ENCODE peak calls at places on chromosome 22, in six cellular contexts. I is ovary; G is NCI-H2107; N is tibial nerve; U is CD8-positive, alpha-beta T cell; L is HFF-Myc. F is an unnamed sample.

GRCh38 chr22:17844150-17844549 is 69.9 kb upstream of the BID start:
- DNase-seq in N (no peak), U (no peak), I (no peak), L (no peak), G (no peak), F (no peak)

GRCh38 chr22:50708474-50708873 is 29.5 kb upstream of the ACR start:
- DNase-seq in G (no peak), L (no peak), I (no peak), U (no peak), N (no peak), F (no peak)

GRCh38 chr22:44408227-44409192 is 89.5 kb downstream of the RTL6 start:
- DNase-seq in G (no peak), U (no peak), I (no peak), N (no peak), L (no peak), F (no peak)

GRCh38 chr22:42231929-42232328 is 38.5 kb downstream of the TCF20 start:
- DNase-seq in L (no peak), U (no peak), N (no peak), I (no peak), G (no peak), F (no peak)

GRCh38 chr22:45864959-45865496 is 111.9 kb downstream of the WNT7B start:
- DNase-seq in G (no peak), N (no peak), L (no peak), I (no peak), U (peak; percentile 41), F (no peak)

GRCh38 chr22:24068377-24068680 is 57.2 kb downstream of the CABIN1 start:
- DNase-seq in L (no peak), G (no peak), N (no peak), U (no peak), I (no peak), F (no peak)

GRCh38 chr22:22119003-22119402 is 125.6 kb upstream of the VPREB1 start:
- DNase-seq in I (no peak), N (no peak), U (no peak), L (no peak), G (no peak), F (no peak)

GRCh38 chr22:39859903-39860588 is 33.5 kb downstream of the ENTHD1 start:
- DNase-seq in U (no peak), I (no peak), L (no peak), G (no peak), N (no peak), F (no peak)

GRCh38 chr22:44051961-44052360 is 27.9 kb downstream of the PARVB start:
- DNase-seq in I (no peak), L (no peak), U (no peak), G (no peak), N (no peak), F (no peak)

GRCh38 chr22:33124471-33124870 is 66.3 kb upstream of the SYN3 start:
- DNase-seq in L (no peak), I (no peak), G (no peak), N (no peak), U (no peak), F (no peak)

GRCh38 chr22:49354516-49355205 is 473.0 kb downstream of the BRD1 start:
- DNase-seq in I (no peak), N (no peak), G (no peak), U (no peak), L (no peak), F (no peak)

GRCh38 chr22:40031766-40032470 is 37.2 kb downstream of the FAM83F start:
- DNase-seq in U (no peak), I (no peak), N (no peak), G (no peak), L (no peak), F (no peak)

GRCh38 chr22:30609260-30610185 is 2.5 kb downstream of the TCN2 start:
- DNase-seq in N (peak; percentile 61), L (peak; percentile 77), G (no peak), U (no peak), I (peak; percentile 41), F (peak; percentile 79)

GRCh38 chr22:25495286-25495685 is 69.2 kb upstream of the GRK3 start:
- DNase-seq in N (no peak), U (no peak), L (no peak), I (no peak), G (no peak), F (no peak)

GRCh38 chr22:18978506-18978905 is 42.4 kb upstream of the PRODH start:
- DNase-seq in U (no peak), L (no peak), N (no peak), G (no peak), I (no peak), F (no peak)

GRCh38 chr22:37747090-37747714 is 50.4 kb downstream of the TRIOBP start:
- DNase-seq in N (peak; percentile 50), L (no peak), U (no peak), I (peak; percentile 38), G (no peak), F (peak; percentile 77)

GRCh38 chr22:19448076-19448607 is 631 bp upstream of the C22orf39 start:
- DNase-seq in I (no peak), G (peak; percentile 27), L (no peak), N (no peak), U (no peak), F (peak; percentile 24)

GRCh38 chr22:29141078-29141688 is 64.5 kb upstream of the EMID1 start:
- DNase-seq in N (no peak), L (no peak), I (no peak), G (no peak), U (no peak), F (no peak)

GRCh38 chr22:27300661-27301285 is 500.8 kb downstream of the MN1 start:
- DNase-seq in N (no peak), U (no peak), L (no peak), G (no peak), I (no peak), F (no peak)

GRCh38 chr22:43554259-43554636 is 142.4 kb downstream of the MPPED1 start:
- DNase-seq in N (no peak), I (no peak), G (no peak), L (no peak), U (no peak), F (no peak)

GRCh38 chr22:50439314-50440250 is 35.3 kb downstream of the SBF1 start:
- DNase-seq in L (no peak), U (no peak), I (no peak), G (no peak), N (no peak), F (no peak)

GRCh38 chr22:49005557-49005956 is 822.1 kb downstream of the BRD1 start:
- DNase-seq in G (no peak), L (no peak), N (no peak), I (no peak), U (no peak), F (no peak)

GRCh38 chr22:47051435-47052175 is 289.2 kb downstream of the TBC1D22A start:
- DNase-seq in L (no peak), I (no peak), N (no peak), G (peak; percentile 28), U (no peak), F (no peak)

GRCh38 chr22:48751539-48752437 is 1075.9 kb downstream of the BRD1 start:
- DNase-seq in I (no peak), U (peak; percentile 31), G (no peak), N (no peak), L (no peak), F (no peak)

GRCh38 chr22:43277987-43278601 is 65.1 kb downstream of the SCUBE1 start:
- DNase-seq in N (no peak), L (no peak), I (no peak), G (no peak), U (no peak), F (no peak)

GRCh38 chr22:44883011-44883421 is 126.8 kb downstream of the PHF21B start:
- DNase-seq in I (no peak), G (no peak), N (no peak), U (no peak), L (no peak), F (no peak)

GRCh38 chr22:37331811-37332536 is 49.7 kb downstream of the CYTH4 start:
- DNase-seq in G (no peak), U (no peak), L (no peak), I (no peak), N (no peak), F (peak; percentile 46)

GRCh38 chr22:19527321-19527721 is 3.1 kb upstream of the CLDN5 start:
- DNase-seq in U (no peak), L (no peak), G (no peak), N (no peak), I (no peak), F (no peak)

GRCh38 chr22:24051568-24051967 is 40.5 kb downstream of the CABIN1 start:
- DNase-seq in L (no peak), U (no peak), G (no peak), N (no peak), I (no peak), F (no peak)

F was measured in dermis microvascular lymphatic vessel endothelial cell.